ENCODE peak calls at places on chromosome 2, in four cellular contexts. T is K562, Y is GM12878, E is HCT116. S is an unnamed sample.

GRCh38 chr2:2291500-2292260 is 39.4 kb downstream of the MYT1L start:
- DNase-seq in E (no peak), T (peak; percentile 8), Y (no peak), S (peak; percentile 33)

GRCh38 chr2:240205763-240206162 is 65.3 kb upstream of the OTOS start:
- DNase-seq in T (no peak), Y (no peak), E (no peak), S (no peak)

GRCh38 chr2:40325111-40325510 is 126.8 kb downstream of the SLC8A1 start:
- DNase-seq in Y (no peak), T (no peak), E (no peak), S (no peak)

GRCh38 chr2:96097441-96097840 is 18.9 kb downstream of the ADRA2B start:
- DNase-seq in Y (no peak), T (no peak), E (no peak), S (no peak)

GRCh38 chr2:148552675-148553331 is 91.7 kb upstream of the EPC2 start:
- DNase-seq in E (no peak), T (no peak), Y (no peak), S (no peak)

GRCh38 chr2:2843969-2844548 is 513.0 kb upstream of the MYT1L start:
- DNase-seq in T (peak; percentile 19), E (peak; percentile 7), Y (no peak), S (no peak)

GRCh38 chr2:109294523-109294922 is 165.5 kb downstream of the SH3RF3 start:
- DNase-seq in Y (no peak), T (no peak), E (no peak), S (no peak)

GRCh38 chr2:104938226-104938941 is 84.5 kb downstream of the POU3F3 start:
- DNase-seq in T (no peak), Y (peak; percentile 13), E (no peak), S (no peak)

GRCh38 chr2:241618296-241618805 is 18.6 kb downstream of the THAP4 start:
- DNase-seq in E (no peak), T (no peak), Y (peak; percentile 11), S (no peak)

GRCh38 chr2:96806468-96807126 is 9.5 kb upstream of the CNNM3 start:
- DNase-seq in Y (peak; percentile 38), E (no peak), T (no peak), S (no peak)

GRCh38 chr2:64847930-64848329 is 141.3 kb upstream of the SLC1A4 start:
- DNase-seq in Y (no peak), T (no peak), E (no peak), S (no peak)

GRCh38 chr2:233423436-233423860 is 69.2 kb downstream of the DGKD start:
- DNase-seq in E (no peak), T (no peak), Y (no peak), S (no peak)

GRCh38 chr2:37211939-37212338 is 15.6 kb downstream of the CEBPZOS start:
- DNase-seq in Y (no peak), E (no peak), T (no peak), S (no peak)

GRCh38 chr2:235921508-235922260 is 246.5 kb downstream of the GBX2 start:
- DNase-seq in E (no peak), Y (no peak), T (no peak), S (no peak)

GRCh38 chr2:166764702-166765101 is 123.6 kb upstream of the XIRP2 start:
- DNase-seq in T (no peak), Y (no peak), E (no peak), S (no peak)

GRCh38 chr2:166766220-166766619 is 122.1 kb upstream of the XIRP2 start:
- DNase-seq in Y (no peak), T (no peak), E (no peak), S (no peak)

GRCh38 chr2:166765141-166765540 is 123.1 kb upstream of the XIRP2 start:
- DNase-seq in T (no peak), Y (no peak), E (no peak), S (no peak)

GRCh38 chr2:166762746-166763145 is 125.5 kb upstream of the XIRP2 start:
- DNase-seq in Y (no peak), E (no peak), T (no peak), S (no peak)

DNA sequence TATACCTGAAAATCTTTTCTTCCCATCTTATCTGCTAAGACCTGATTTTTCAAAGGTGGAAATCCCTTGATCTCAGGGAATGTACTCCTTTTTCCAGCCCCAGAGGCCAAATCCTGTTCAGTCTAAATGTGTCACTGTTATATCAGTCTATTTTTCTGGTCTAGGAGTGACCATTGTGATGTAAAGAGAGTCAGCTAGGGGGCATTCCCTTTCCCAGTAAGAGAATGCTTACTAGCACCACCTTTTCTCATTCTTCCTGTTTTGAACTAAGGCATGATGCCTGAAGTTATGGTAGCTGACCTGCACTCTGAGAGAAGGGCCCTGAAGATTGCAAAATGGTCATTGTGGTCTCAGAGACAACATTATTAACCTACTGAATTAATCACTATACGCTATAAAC is 124.1 kb upstream of the XIRP2 start:
- DNase-seq in Y (no peak), E (no peak), T (no peak), S (peak; percentile 35)
- TF ChIP-seq YY1 in Y (no peak), E (no peak), T (no peak), S (no peak)

GRCh38 chr2:168663993-168664392 is 138.4 kb upstream of the NOSTRIN start:
- DNase-seq in T (no peak), Y (no peak), E (no peak), S (no peak)
- TF ChIP-seq ZNF274 in T (no peak), Y (no peak), E (no peak), S (no peak)

GRCh38 chr2:120824246-120824645 is 88.6 kb downstream of the GLI2 start:
- DNase-seq in T (no peak), Y (no peak), E (no peak), S (no peak)

GRCh38 chr2:120826260-120826648 is 90.6 kb downstream of the GLI2 start:
- DNase-seq in E (no peak), Y (no peak), T (no peak), S (no peak)

GRCh38 chr2:120823551-120823950 is 87.9 kb downstream of the GLI2 start:
- DNase-seq in E (no peak), Y (no peak), T (no peak), S (no peak)

GRCh38 chr2:120826716-120827410 is 91.2 kb downstream of the GLI2 start:
- DNase-seq in E (no peak), Y (no peak), T (no peak), S (no peak)

DNA sequence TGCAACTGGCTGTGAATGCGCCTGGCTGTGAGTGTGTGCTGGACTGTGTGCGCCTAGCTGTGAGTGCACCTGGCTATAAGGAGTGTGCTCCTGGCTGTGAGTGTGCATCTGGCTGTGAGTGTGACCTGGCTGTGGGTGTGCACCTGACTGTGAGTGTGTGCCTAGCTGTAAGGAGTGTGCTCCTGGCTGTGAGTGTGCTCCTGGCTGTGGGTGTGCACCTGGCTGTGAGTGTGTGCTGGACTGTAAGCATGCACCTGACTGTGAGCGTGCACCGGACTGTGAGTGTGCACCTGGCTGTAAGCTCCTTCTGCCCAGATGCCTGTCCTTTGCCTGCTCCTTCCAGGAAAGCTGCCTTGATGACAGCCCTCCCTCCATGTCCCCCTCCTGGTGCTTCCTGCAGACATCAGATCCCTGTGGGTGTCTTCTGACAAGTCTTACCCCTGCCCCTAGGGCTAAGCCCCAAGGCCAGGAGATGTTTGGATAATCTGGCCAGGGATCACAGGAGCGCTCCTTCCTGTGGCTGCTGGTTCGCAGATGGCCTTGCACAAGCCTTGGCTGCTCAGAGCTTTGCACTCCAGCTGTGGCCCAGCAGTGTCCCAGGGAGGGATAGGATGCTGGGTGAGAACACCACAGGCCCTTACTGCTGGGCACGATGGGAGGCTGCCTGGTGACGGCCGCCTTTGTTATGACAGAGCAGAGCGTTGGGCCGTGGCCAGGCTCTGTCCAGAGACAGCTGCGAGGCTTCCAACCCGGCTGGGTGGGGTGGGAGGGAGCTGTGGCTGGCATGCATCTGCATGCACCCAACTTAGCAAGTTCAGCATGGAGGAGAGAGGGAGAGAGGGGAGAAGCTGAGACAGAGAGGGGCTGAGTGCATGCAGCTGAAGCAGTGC is 89.9 kb downstream of the GLI2 start:
- DNase-seq in T (no peak), Y (no peak), E (no peak), S (no peak)
- TF ChIP-seq YY1 in T (no peak), Y (no peak), E (no peak), S (no peak)

GRCh38 chr2:49770919-49771318 is 616.6 kb upstream of the FSHR start:
- DNase-seq in T (no peak), Y (no peak), E (no peak), S (peak; percentile 72)
- TF ChIP-seq ZNF274 in T (no peak), Y (no peak), E (no peak), S (no peak)

GRCh38 chr2:217517402-217517801 is 485.4 kb downstream of the TNS1 start:
- DNase-seq in E (no peak), Y (no peak), T (no peak), S (no peak)
- TF ChIP-seq YY1 in E (no peak), Y (no peak), T (no peak), S (no peak)